ENCODE peak calls at places on chromosomes 1 and 21, in five cellular contexts. U is cardiac muscle cell, E is ovary, L is SJSA1, A is fibroblast of the aortic adventitia. I is an unnamed sample.

GRCh38 chr1:23481026-23481597 is 2.9 kb downstream of the ASAP3 start:
- DNase-seq in E (no peak), L (no peak), A (no peak), U (no peak), I (no peak)

GRCh38 chr21:34979383-34979782 is 69.7 kb downstream of the RUNX1 start:
- DNase-seq in E (no peak), L (no peak), A (no peak), U (no peak), I (no peak)

GRCh38 chr1:50832167-50832566 is 127.9 kb downstream of the FAF1 start:
- DNase-seq in U (no peak), L (no peak), A (no peak), E (no peak), I (no peak)

GRCh38 chr21:43361493-43362296 is 65.2 kb downstream of the SIK1 start:
- DNase-seq in E (peak), L (no peak), A (no peak), U (peak), I (peak)

GRCh38 chr1:36650200-36651065 is 167.7 kb upstream of the CSF3R start:
- DNase-seq in U (peak), A (peak), E (peak), L (peak), I (no peak)

GRCh38 chr1:29719253-29719652 is 482.9 kb downstream of the PTPRU start:
- DNase-seq in E (no peak), L (no peak), A (peak), U (peak), I (no peak)

GRCh38 chr1:153945131-153945794 is 1.3 kb downstream of the DENND4B start:
- DNase-seq in L (no peak), U (peak), E (peak), A (peak), I (peak)

GRCh38 chr1:46526013-46526688 is 25.3 kb downstream of the KNCN start:
- DNase-seq in E (no peak), L (no peak), U (no peak), A (no peak), I (no peak)

GRCh38 chr1:23548704-23549143 is 10.6 kb downstream of the ID3 start:
- DNase-seq in A (peak), L (no peak), E (no peak), U (peak), I (no peak)

GRCh38 chr1:206895320-206895719 is 1.9 kb upstream of the IL24 start:
- DNase-seq in A (no peak), E (no peak), L (no peak), U (no peak), I (no peak)

GRCh38 chr1:11157867-11158266 is 31.3 kb upstream of the ANGPTL7 start:
- DNase-seq in E (peak), L (no peak), A (peak), U (peak), I (no peak)

GRCh38 chr21:34595457-34595856 is 19.5 kb downstream of the RCAN1 start:
- DNase-seq in U (no peak), E (no peak), L (no peak), A (no peak), I (peak)

GRCh38 chr1:27686223-27686990 is 14.4 kb upstream of the IFI6 start:
- DNase-seq in E (no peak), A (no peak), L (no peak), U (no peak), I (peak)

GRCh38 chr1:221810406-221810805 is 68.5 kb upstream of the DUSP10 start:
- DNase-seq in E (no peak), U (no peak), A (peak), L (peak), I (no peak)

GRCh38 chr1:202858789-202859414 is 30.0 kb downstream of the RABIF start:
- DNase-seq in U (peak), L (no peak), E (peak), A (peak), I (no peak)

GRCh38 chr21:31136891-31137290 is 98.6 kb upstream of the KRTAP19-8 start:
- DNase-seq in A (peak), E (no peak), U (peak), L (peak), I (no peak)

GRCh38 chr1:29829448-29830344 is 593.4 kb downstream of the PTPRU start:
- DNase-seq in U (no peak), A (no peak), L (no peak), E (no peak), I (no peak)

GRCh38 chr1:13587256-13588030 is 3.8 kb downstream of the PDPN start:
- DNase-seq in A (peak), L (peak), U (peak), E (peak), I (no peak)

DNA sequence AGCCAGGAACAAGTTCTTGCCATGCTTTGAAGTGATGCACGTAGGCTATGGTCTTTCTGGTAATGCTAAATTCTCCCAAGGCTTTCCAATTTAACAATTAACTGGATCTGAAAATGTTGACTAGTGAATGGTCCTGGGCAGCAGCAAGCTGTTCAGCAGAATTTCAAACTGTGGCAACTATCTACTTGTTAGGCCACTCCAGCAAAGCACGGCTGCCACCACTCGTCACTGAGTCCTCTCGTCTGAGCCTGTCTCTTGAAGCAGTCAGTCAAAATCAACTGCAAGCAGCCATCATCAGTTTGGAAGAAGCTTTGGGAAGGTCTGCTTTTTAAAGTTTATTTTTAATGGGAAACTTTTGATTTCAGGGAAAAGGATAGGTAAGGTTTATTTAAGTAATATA is 6.1 kb downstream of the FLVCR1 start:
- DNase-seq in A (no peak), L (no peak), E (no peak), U (no peak), I (no peak)
- H3K4me3 ChIP-seq in A (no peak), L (no peak), E (no peak), U (no peak), I (no peak)

DNA sequence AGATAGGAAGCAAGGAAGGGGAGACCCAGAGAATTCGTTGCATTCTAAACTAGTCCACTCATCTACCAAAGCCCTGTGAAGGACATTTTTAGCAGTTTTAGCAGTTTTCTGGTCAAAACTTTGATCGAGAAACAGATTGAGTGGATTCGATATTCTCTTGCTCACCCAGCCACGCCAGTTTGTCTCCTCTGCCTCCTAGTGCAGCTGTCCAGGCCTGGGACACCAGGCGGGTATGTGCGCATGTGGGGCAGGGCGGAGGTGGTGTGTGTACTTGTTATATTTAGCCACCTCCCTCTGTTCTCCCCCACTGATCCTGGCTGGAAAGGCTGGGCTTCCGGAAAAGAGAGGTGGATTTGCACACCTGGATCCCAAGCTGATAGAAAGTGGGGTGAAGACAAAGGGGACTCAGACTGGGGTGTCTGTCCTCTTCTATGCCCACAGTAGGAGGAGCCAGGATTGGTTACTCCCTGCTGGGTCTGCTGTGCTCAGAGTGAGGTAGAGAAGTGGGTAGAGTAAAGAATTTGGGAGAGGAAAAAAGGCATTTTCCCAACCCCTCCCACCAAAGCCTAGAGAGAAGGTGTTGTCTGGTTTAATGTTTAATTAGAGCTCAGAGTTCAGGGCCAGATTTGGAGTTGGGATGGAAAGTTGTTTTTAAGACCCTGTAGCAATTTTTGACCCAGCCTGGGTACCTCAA is 3.8 kb downstream of the LMNA start:
- DNase-seq in U (no peak), A (no peak), E (peak), L (no peak), I (no peak)
- H3K4me3 ChIP-seq in U (no peak), A (peak), E (peak), L (no peak), I (peak)

GRCh38 chr1:159170639-159171038 is 776 bp upstream of the CADM3 start:
- DNase-seq in E (no peak), U (peak), L (no peak), A (peak), I (no peak)

GRCh38 chr1:159173303-159173702 is 1.9 kb downstream of the CADM3 start:
- DNase-seq in U (no peak), A (no peak), L (no peak), E (no peak), I (no peak)

GRCh38 chr1:159171254-159171687 is at the start of gene CADM3:
- DNase-seq in E (no peak), L (no peak), A (no peak), U (peak), I (peak)

GRCh38 chr1:159172599-159173291 is 1.3 kb downstream of the CADM3 start:
- DNase-seq in U (peak), A (no peak), E (no peak), L (no peak), I (peak)

GRCh38 chr1:159171688-159172501 is 480 bp downstream of the CADM3 start:
- DNase-seq in E (no peak), L (no peak), A (no peak), U (peak), I (no peak)
- H3K4me3 ChIP-seq in E (no peak), L (no peak), A (no peak), U (peak), I (peak)

DNA sequence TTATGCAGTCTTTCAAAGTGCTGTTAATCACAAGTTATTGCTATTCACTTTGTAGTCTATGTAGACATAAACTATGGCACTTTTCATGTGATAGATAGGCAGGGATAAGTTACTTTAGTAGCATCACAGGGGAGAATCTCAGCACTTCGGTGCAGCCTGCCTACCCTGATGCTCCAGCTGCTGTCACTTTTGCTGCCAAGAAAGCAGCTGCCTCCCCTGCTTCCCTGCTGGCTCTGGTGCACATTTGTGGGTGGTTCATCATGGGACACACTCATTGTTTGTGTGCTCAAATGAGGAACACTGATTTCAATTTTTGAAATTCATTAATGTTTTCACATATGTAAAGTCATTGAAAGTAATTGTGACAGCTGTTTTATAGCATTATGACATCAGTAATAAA is 272.6 kb downstream of the S1PR1 start:
- DNase-seq in A (no peak), E (no peak), L (no peak), U (no peak), I (no peak)
- H3K4me3 ChIP-seq in A (no peak), E (no peak), L (no peak), U (no peak), I (no peak)

DNA sequence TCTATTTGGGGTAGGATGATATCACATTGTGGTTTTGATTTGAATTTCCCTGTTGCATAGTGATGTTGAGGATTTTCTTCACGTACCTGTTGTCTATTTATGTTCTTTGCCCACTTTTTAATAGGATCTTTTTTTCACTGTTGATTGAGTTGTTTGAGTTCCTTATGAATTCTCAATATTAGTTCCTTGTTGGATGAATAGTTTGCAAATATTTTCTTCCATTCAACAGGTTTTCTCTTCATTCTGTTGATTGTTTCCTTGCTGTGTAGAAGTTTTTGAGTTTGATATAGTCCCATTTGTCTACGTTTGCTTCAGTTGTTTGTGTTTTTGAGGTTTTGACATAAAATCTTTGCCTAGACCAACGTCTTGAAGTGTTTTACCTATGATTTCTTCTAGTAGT is 369.5 kb upstream of the CAMK1G start:
- DNase-seq in L (no peak), E (no peak), A (no peak), U (no peak), I (no peak)
- H3K4me3 ChIP-seq in L (no peak), E (no peak), A (no peak), U (no peak), I (no peak)

GRCh38 chr1:7536891-7537591 is 234.1 kb upstream of the VAMP3 start:
- DNase-seq in E (no peak), U (no peak), A (no peak), L (no peak), I (no peak)

GRCh38 chr1:7534061-7534825 is 236.9 kb upstream of the VAMP3 start:
- DNase-seq in U (no peak), E (no peak), A (no peak), L (no peak), I (no peak)

GRCh38 chr1:7538033-7538432 is 233.1 kb upstream of the VAMP3 start:
- DNase-seq in A (no peak), E (no peak), U (peak), L (no peak), I (no peak)

GRCh38 chr1:7535016-7535415 is 236.1 kb upstream of the VAMP3 start:
- DNase-seq in U (no peak), E (no peak), A (no peak), L (no peak), I (no peak)

GRCh38 chr1:7535934-7536878 is 234.9 kb upstream of the VAMP3 start:
- DNase-seq in A (no peak), E (no peak), L (no peak), U (no peak), I (no peak)
- H3K4me3 ChIP-seq in A (no peak), E (no peak), L (no peak), U (no peak), I (no peak)

GRCh38 chr1:61133048-61134019 is 51.0 kb downstream of the NFIA start:
- DNase-seq in A (no peak), L (no peak), E (no peak), U (no peak), I (no peak)

GRCh38 chr1:61131716-61132115 is 49.4 kb downstream of the NFIA start:
- DNase-seq in U (peak), L (no peak), A (peak), E (no peak), I (no peak)

GRCh38 chr1:61130338-61131000 is 48.1 kb downstream of the NFIA start:
- DNase-seq in L (no peak), A (no peak), U (no peak), E (no peak), I (no peak)

GRCh38 chr1:61131248-61131647 is 48.9 kb downstream of the NFIA start:
- DNase-seq in A (no peak), U (no peak), L (no peak), E (no peak), I (no peak)

GRCh38 chr1:61132176-61133047 is 50.1 kb downstream of the NFIA start:
- DNase-seq in E (no peak), U (peak), L (no peak), A (peak), I (no peak)
- H3K4me3 ChIP-seq in E (no peak), U (no peak), L (no peak), A (peak), I (no peak)

DNA sequence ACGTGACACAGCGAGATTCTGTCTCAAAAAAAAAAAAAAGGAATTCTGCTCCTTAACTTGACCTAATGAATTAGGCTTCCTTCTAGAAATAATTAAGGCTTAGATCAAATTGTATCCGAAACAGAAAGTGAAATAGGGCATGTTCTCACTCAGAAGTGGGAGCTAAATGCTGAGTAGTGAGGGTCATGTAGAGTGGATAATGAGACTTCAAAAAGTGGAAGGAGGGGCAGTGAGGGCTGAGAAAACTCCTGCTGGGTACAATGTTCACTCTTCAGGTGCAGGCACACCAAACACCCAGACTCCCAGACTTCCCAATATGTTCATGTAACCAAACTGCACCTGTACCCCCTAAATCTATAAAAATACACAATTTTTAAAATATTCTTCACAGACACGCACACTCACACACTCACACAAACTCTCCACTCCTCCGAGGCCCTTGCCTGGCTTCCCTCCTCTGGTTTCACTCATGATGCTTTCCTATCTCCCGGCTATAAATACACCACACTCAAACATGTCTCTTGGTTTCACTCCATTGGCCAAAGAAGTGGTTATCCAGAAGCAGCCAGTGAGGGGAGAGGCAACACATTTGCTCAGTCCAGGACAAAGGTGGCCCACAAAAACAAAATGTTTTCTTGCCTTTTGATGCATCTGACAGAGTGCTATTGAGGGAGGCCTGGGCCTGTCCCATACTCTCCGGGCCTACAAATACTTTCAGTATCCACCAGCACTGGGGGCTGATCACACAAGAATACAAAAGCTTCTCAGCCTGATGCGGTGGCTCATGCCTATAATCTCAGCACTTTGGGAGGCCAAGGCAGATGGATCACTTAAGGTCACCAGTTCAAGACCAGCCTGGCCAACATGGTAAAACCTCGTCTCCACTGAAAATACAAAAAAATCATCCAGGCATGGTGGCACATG is 249.2 kb downstream of the TOMM20 start:
- DNase-seq in L (no peak), E (no peak), U (no peak), A (no peak), I (no peak)
- H3K4me3 ChIP-seq in L (no peak), E (no peak), U (no peak), A (no peak), I (no peak)

GRCh38 chr21:37915516-37915915 is 741 bp downstream of the KCNJ6 start:
- DNase-seq in A (no peak), U (no peak), E (no peak), L (peak), I (peak)

GRCh38 chr21:37917612-37918011 is 1.4 kb upstream of the KCNJ6 start:
- DNase-seq in E (no peak), L (peak), U (peak), A (peak), I (no peak)

GRCh38 chr21:37916795-37917142 is 512 bp upstream of the KCNJ6 start:
- DNase-seq in A (no peak), U (no peak), L (peak), E (no peak), I (no peak)

GRCh38 chr21:37914211-37914900 is 1.9 kb downstream of the KCNJ6 start:
- DNase-seq in E (no peak), A (no peak), L (peak), U (peak), I (no peak)

DNA sequence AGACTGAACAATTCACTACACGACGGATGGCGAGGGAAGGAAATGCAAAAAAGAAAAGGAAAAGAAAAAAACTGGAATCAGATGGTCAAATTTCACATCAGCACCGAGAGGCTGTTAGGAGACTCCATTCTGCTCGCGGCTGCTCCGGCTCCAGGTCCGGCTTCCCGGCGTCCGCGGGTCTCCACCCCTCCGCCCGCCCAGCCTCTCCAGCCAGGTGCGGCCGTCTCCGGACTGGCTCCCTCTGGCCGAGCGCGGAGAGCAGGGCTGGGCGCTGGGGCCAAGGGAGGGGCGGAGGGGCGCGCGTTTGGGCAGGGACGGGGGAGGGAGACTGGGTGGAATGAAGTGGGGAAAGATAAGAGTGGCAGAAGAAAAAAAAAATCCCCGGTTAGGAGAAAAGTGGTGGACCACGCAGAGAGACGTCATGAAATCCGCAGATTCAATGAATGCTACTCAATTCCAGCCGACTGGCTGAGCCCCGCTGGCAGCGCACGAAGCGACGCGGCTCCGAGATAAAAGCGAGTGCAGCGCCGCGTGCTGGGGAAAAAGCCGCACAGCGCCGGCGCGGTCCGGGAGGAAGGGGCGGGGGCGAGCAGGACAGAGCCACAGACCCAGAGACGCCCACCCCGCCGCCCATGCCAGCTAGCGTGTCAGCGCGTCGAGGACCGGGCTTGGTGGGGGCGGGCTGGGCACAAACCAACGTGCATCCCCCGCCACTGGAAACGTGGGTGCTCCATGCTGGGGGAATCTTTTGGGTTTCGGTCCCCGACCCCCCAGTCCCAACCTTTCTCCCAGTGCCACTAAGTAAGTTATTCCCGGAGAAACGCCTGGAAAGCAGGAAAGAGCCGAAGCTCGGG is at the start of gene KCNJ6:
- DNase-seq in E (no peak), L (peak), A (peak), U (peak), I (peak)
- H3K4me3 ChIP-seq in E (no peak), L (peak), A (no peak), U (peak), I (peak)

GRCh38 chr1:214295934-214296333 is 15.0 kb downstream of the SMYD2 start:
- DNase-seq in A (no peak), L (no peak), E (no peak), U (no peak), I (no peak)

GRCh38 chr1:214292317-214292716 is 11.4 kb downstream of the SMYD2 start:
- DNase-seq in U (peak), L (no peak), A (no peak), E (no peak), I (no peak)

GRCh38 chr1:214296860-214297699 is 16.1 kb downstream of the SMYD2 start:
- DNase-seq in L (peak), E (no peak), U (no peak), A (peak), I (no peak)
- H3K4me3 ChIP-seq in L (no peak), E (no peak), U (no peak), A (no peak), I (no peak)